ENCODE peak calls at places on chromosomes 13 and 19, in six cellular contexts. G is nephron progenitor cell, M is AG09309, A is NCI-H460, C is GM23338, F is SHP77 treated with DMSO at 0.1 percent for 48 hours. U is an unnamed sample.

GRCh38 chr13:35478384-35479222 is 2.1 kb upstream of the MAB21L1 start:
- DNase-seq in G (peak; percentile 51), A (no peak), C (peak; percentile 65), M (no peak), F (no peak), U (no peak)

GRCh38 chr13:112064222-112064621 is 2.7 kb upstream of the SOX1 start:
- DNase-seq in M (no peak), G (no peak), C (no peak), A (no peak), F (no peak), U (no peak)

GRCh38 chr13:42981853-42982252 is 10.2 kb downstream of the EPSTI1 start:
- DNase-seq in M (no peak), A (no peak), C (peak; percentile 35), G (no peak), F (no peak), U (no peak)

GRCh38 chr19:18543814-18544475 is 572 bp upstream of the FKBP8 start:
- DNase-seq in G (no peak), F (peak; percentile 65), M (no peak), C (peak; percentile 90), A (peak; percentile 80), U (peak; percentile 84)

GRCh38 chr13:21657538-21657937 is 13.3 kb upstream of the FGF9 start:
- DNase-seq in A (no peak), F (no peak), G (no peak), C (no peak), M (no peak), U (no peak)

GRCh38 chr13:49400755-49401659 is 42.9 kb downstream of the CAB39L start:
- DNase-seq in A (no peak), F (no peak), G (no peak), C (peak; percentile 27), M (no peak), U (no peak)

GRCh38 chr13:75864718-75865117 is 228.6 kb downstream of the LMO7 start:
- DNase-seq in A (no peak), M (peak; percentile 43), G (no peak), F (no peak), C (no peak), U (no peak)

GRCh38 chr13:93116809-93117208 is 109.8 kb upstream of the GPC6 start:
- DNase-seq in M (no peak), C (peak; percentile 30), G (no peak), F (peak; percentile 60), A (no peak), U (no peak)

GRCh38 chr19:38402623-38402966 is 298 bp upstream of the FAM98C start:
- DNase-seq in M (no peak), A (no peak), F (no peak), C (no peak), G (no peak), U (no peak)

GRCh38 chr13:25046274-25046984 is 49.5 kb upstream of the PABPC3 start:
- DNase-seq in C (peak; percentile 60), M (no peak), F (no peak), G (peak; percentile 51), A (no peak), U (no peak)

GRCh38 chr19:2122251-2122650 is 25.5 kb downstream of the IZUMO4 start:
- DNase-seq in C (no peak), G (no peak), F (no peak), M (no peak), A (no peak), U (no peak)

GRCh38 chr13:25860862-25861261 is 191.0 kb downstream of the SHISA2 start:
- DNase-seq in F (no peak), M (no peak), C (no peak), G (no peak), A (no peak), U (no peak)

GRCh38 chr19:6232567-6232966 is 47.2 kb downstream of the MLLT1 start:
- DNase-seq in F (no peak), C (no peak), G (no peak), M (peak; percentile 92), A (no peak), U (no peak)

GRCh38 chr13:27966641-27967202 is 2.4 kb downstream of the CDX2 start:
- DNase-seq in G (peak; percentile 56), A (no peak), F (no peak), C (peak; percentile 82), M (no peak), U (no peak)

GRCh38 chr19:3851254-3852176 is 17.3 kb downstream of the ZFR2 start:
- DNase-seq in C (no peak), G (no peak), M (no peak), A (no peak), F (no peak), U (no peak)

GRCh38 chr13:25930655-25931054 is 121.2 kb downstream of the SHISA2 start:
- DNase-seq in A (no peak), G (peak; percentile 56), C (no peak), M (no peak), F (no peak), U (no peak)

GRCh38 chr19:48248081-48248833 is 7.5 kb downstream of the CARD8 start:
- DNase-seq in G (no peak), A (no peak), M (no peak), F (no peak), C (no peak), U (no peak)

GRCh38 chr13:97234742-97235141 is 12.6 kb downstream of the MBNL2 start:
- DNase-seq in M (no peak), G (no peak), F (peak; percentile 44), C (no peak), A (no peak), U (no peak)

GRCh38 chr19:46413262-46414031 is at the start of gene CCDC8:
- DNase-seq in F (no peak), M (peak; percentile 64), G (peak; percentile 91), A (no peak), C (peak; percentile 98), U (peak; percentile 94)

GRCh38 chr13:51818771-51819511 is 15.0 kb upstream of the DHRS12 start:
- DNase-seq in F (no peak), G (no peak), A (no peak), M (peak; percentile 24), C (no peak), U (peak; percentile 63)

GRCh38 chr19:14758816-14759215 is 19.5 kb downstream of the ADGRE2 start:
- DNase-seq in C (peak; percentile 89), A (no peak), G (no peak), F (no peak), M (no peak), U (no peak)

GRCh38 chr13:27131202-27131623 is 40.4 kb downstream of the USP12 start:
- DNase-seq in F (no peak), M (no peak), A (no peak), C (peak; percentile 45), G (no peak), U (no peak)

GRCh38 chr19:12783226-12783848 is 7.9 kb upstream of the JUNB start:
- DNase-seq in A (no peak), F (no peak), M (no peak), G (no peak), C (peak; percentile 64), U (no peak)

GRCh38 chr13:69213331-69213850 is 894.2 kb upstream of the ATXN8OS start:
- DNase-seq in C (no peak), G (no peak), A (no peak), F (no peak), M (no peak), U (no peak)

GRCh38 chr19:33595783-33596182 is 26.0 kb upstream of the CHST8 start:
- DNase-seq in A (no peak), M (no peak), C (no peak), G (no peak), F (no peak), U (no peak)

GRCh38 chr13:100301418-100301817 is 212.5 kb downstream of the PCCA start:
- DNase-seq in A (no peak), M (no peak), G (no peak), C (no peak), F (peak; percentile 70), U (no peak)

GRCh38 chr19:6213696-6214585 is 65.8 kb downstream of the MLLT1 start:
- DNase-seq in F (no peak), A (no peak), M (no peak), C (no peak), G (no peak), U (peak; percentile 59)

GRCh38 chr19:36093687-36094086 is 17.3 kb upstream of the OVOL3 start:
- DNase-seq in C (no peak), M (no peak), F (no peak), G (no peak), A (no peak), U (no peak)

GRCh38 chr13:87094646-87095045 is 576.5 kb upstream of the SLITRK5 start:
- DNase-seq in A (no peak), M (no peak), F (no peak), G (no peak), C (no peak), U (no peak)

GRCh38 chr13:91142572-91142971 is 204.9 kb upstream of the MIR17HG start:
- DNase-seq in F (peak; percentile 97), C (no peak), G (no peak), A (no peak), M (no peak), U (no peak)

GRCh38 chr19:30178721-30179402 is 193.3 kb upstream of the ZNF536 start:
- DNase-seq in F (no peak), C (peak; percentile 52), A (no peak), G (no peak), M (no peak), U (no peak)

GRCh38 chr13:27536361-27537101 is 83.8 kb downstream of the LNX2 start:
- DNase-seq in G (no peak), A (no peak), M (no peak), F (no peak), C (no peak), U (no peak)